ENCODE peak calls at places on chromosomes 7 and 10, in four cellular contexts. M is AG04450, T is dorsolateral prefrontal cortex, C is spleen. S is an unnamed sample.

GRCh38 chr10:58806970-58807630 is 294.4 kb downstream of the BICC1 start:
- DNase-seq in M (no peak), T (no peak), C (no peak), S (no peak)

GRCh38 chr7:48084727-48085432 is 4.2 kb upstream of the UPP1 start:
- DNase-seq in M (peak), T (no peak), C (peak), S (peak)

GRCh38 chr10:32163076-32163773 is 107.0 kb upstream of the KIF5B start:
- DNase-seq in M (no peak), T (no peak), C (no peak), S (no peak)

GRCh38 chr10:48309711-48310226 is 3.3 kb downstream of the MAPK8 start:
- DNase-seq in M (no peak), T (no peak), C (no peak), S (peak)

GRCh38 chr10:82251222-82251977 is 376.4 kb downstream of the NRG3 start:
- DNase-seq in M (no peak), T (no peak), C (no peak), S (no peak)

GRCh38 chr7:2507917-2508306 is 11.7 kb upstream of the LFNG start:
- DNase-seq in M (no peak), T (no peak), C (no peak), S (no peak)

GRCh38 chr7:113026941-113027340 is 59.7 kb downstream of the GPR85 start:
- DNase-seq in M (no peak), T (no peak), C (no peak), S (peak)

GRCh38 chr10:34526758-34527730 is 288.1 kb downstream of the PARD3 start:
- DNase-seq in M (peak), T (no peak), C (no peak), S (peak)

GRCh38 chr7:133207687-133208086 is 45.2 kb upstream of the EXOC4 start:
- DNase-seq in M (no peak), T (no peak), C (no peak), S (no peak)

GRCh38 chr10:6233725-6234277 is 31.1 kb downstream of the PFKFB3 start:
- DNase-seq in M (no peak), T (no peak), C (no peak), S (no peak)

GRCh38 chr7:138784692-138785091 is 13.1 kb upstream of the TMEM213 start:
- DNase-seq in M (no peak), T (no peak), C (no peak), S (peak)

GRCh38 chr7:82839063-82839462 is 323.6 kb downstream of the PCLO start:
- DNase-seq in M (no peak), T (no peak), C (no peak), S (no peak)

GRCh38 chr7:318476-319266 is 28.7 kb downstream of the FOXL3 start:
- DNase-seq in M (no peak), T (no peak), C (peak), S (no peak)

GRCh38 chr7:20798694-20799121 is 12.0 kb upstream of the SP8 start:
- DNase-seq in M (no peak), T (no peak), C (no peak), S (no peak)

GRCh38 chr10:16606421-16606820 is 84.7 kb upstream of the C1QL3 start:
- DNase-seq in M (no peak), T (no peak), C (no peak), S (no peak)

GRCh38 chr10:24617771-24618396 is 105.8 kb downstream of the ARHGAP21 start:
- DNase-seq in M (no peak), T (peak), C (no peak), S (peak)

GRCh38 chr10:100998991-100999741 is 442 bp upstream of the LZTS2 start:
- DNase-seq in M (no peak), T (peak), C (peak), S (peak)

GRCh38 chr10:6151087-6151977 is 51.4 kb upstream of the PFKFB3 start:
- DNase-seq in M (no peak), T (peak), C (peak), S (peak)

GRCh38 chr10:101485207-101485606 is 102.8 kb downstream of the POLL start:
- DNase-seq in M (no peak), T (no peak), C (no peak), S (no peak)

GRCh38 chr10:35643151-35643975 is 1.3 kb upstream of the FZD8 start:
- DNase-seq in M (no peak), T (peak), C (peak), S (peak)

GRCh38 chr7:135704074-135704473 is 23.9 kb downstream of the SLC13A4 start:
- DNase-seq in M (no peak), T (no peak), C (no peak), S (no peak)

GRCh38 chr7:134041477-134041876 is 85.7 kb upstream of the LRGUK start:
- DNase-seq in M (no peak), T (no peak), C (no peak), S (no peak)

GRCh38 chr7:80088705-80089104 is 45.9 kb upstream of the GNAI1 start:
- DNase-seq in M (no peak), T (no peak), C (no peak), S (no peak)

GRCh38 chr7:111363099-111363498 is 199.2 kb downstream of the IMMP2L start:
- DNase-seq in M (no peak), T (no peak), C (no peak), S (peak)

GRCh38 chr7:92281031-92281430 is 35.3 kb downstream of the ANKIB1 start:
- DNase-seq in M (no peak), T (no peak), C (no peak), S (no peak)

GRCh38 chr7:112990619-112991018 is 96.0 kb downstream of the GPR85 start:
- DNase-seq in M (no peak), T (no peak), C (no peak), S (no peak)

GRCh38 chr7:81499262-81500116 is 270.4 kb downstream of the HGF start:
- DNase-seq in M (peak), T (no peak), C (no peak), S (peak)

GRCh38 chr7:19117870-19118608 is 603 bp upstream of the TWIST1 start:
- DNase-seq in M (no peak), T (no peak), C (peak), S (no peak)
- H3K4me3 ChIP-seq in M (peak), T (peak), C (peak), S (peak)

GRCh38 chr7:42159150-42159549 is 77.9 kb downstream of the GLI3 start:
- DNase-seq in M (no peak), T (no peak), C (no peak), S (no peak)

GRCh38 chr7:42155836-42156540 is 81.0 kb downstream of the GLI3 start:
- DNase-seq in M (no peak), T (no peak), C (no peak), S (no peak)

GRCh38 chr7:42156541-42156865 is 80.5 kb downstream of the GLI3 start:
- DNase-seq in M (no peak), T (no peak), C (no peak), S (no peak)

GRCh38 chr7:42154168-42154567 is 82.8 kb downstream of the GLI3 start:
- DNase-seq in M (no peak), T (no peak), C (no peak), S (no peak)

GRCh38 chr7:42156957-42157721 is 79.9 kb downstream of the GLI3 start:
- DNase-seq in M (no peak), T (no peak), C (no peak), S (no peak)
- TF ChIP-seq CTCF in M (no peak), T (no peak), C (no peak), S (no peak)

GRCh38 chr7:11237742-11238141 is 264.1 kb downstream of the PHF14 start:
- DNase-seq in M (no peak), T (no peak), C (no peak), S (no peak)
- H3K4me3 ChIP-seq in M (no peak), T (peak), C (peak), S (no peak)

DNA sequence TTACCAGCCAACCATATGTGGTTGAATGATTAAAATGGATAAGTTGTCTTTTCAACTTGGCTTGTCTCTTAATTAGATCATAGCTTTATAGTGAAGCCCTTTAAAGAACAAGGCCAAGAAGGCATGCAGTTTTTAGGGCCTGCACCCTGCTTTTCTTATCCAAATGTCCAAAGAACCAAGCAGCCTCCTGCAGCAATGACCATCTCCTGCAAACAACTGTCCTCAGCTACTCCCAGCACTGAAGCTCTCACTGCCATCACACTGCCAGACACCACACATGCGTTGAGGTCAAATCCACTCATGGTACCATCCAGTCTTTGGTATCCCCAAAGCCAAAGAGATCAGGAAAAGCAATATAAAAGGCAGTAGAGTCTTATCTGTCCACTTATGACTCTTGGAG is 210.3 kb downstream of the ACTR3B start:
- DNase-seq in M (no peak), T (no peak), C (no peak), S (no peak)
- TF ChIP-seq CTCF in M (no peak), T (no peak), C (no peak), S (no peak)

GRCh38 chr10:125162181-125162906 is 2.0 kb upstream of the CTBP2 start:
- DNase-seq in M (no peak), T (no peak), C (no peak), S (no peak)
- H3K4me3 ChIP-seq in M (peak), T (peak), C (peak), S (peak)

GRCh38 chr7:98242342-98242741 is 9.7 kb downstream of the TECPR1 start:
- DNase-seq in M (no peak), T (no peak), C (no peak), S (no peak)

GRCh38 chr7:98240961-98241673 is 10.9 kb downstream of the TECPR1 start:
- DNase-seq in M (no peak), T (peak), C (no peak), S (peak)

GRCh38 chr7:98238976-98239375 is 13.1 kb downstream of the TECPR1 start:
- DNase-seq in M (no peak), T (no peak), C (no peak), S (no peak)

GRCh38 chr7:98242934-98243333 is 9.1 kb downstream of the TECPR1 start:
- DNase-seq in M (no peak), T (no peak), C (no peak), S (no peak)

DNA sequence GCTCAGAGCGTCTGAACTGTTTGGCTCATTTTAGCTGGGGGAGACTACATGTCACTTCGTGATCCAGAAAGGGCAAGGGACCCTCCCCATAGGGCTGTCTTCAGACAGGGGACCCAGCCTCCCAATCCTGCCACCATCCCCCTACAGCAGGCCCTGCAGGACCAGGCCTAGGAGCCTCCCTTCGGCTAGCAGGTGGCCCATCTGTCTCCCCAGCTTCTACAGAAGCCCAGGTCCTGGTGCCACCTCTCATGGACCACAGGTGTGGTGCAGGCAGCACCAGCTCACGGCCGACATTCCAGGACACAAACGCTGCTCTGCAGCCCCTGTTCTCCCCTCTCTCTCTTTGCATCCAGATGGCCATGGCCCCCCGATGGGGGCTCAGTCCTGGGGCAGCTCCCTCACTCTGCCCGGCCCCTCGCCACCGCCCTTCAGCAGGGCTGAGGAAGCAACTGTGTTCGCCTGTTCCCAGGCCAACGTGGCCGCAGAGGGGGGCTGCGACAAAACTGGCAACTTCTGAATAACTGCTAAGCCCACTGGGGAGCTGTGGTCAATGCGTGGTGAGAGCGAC is 10.3 kb downstream of the TECPR1 start:
- DNase-seq in M (no peak), T (no peak), C (no peak), S (no peak)
- TF ChIP-seq CTCF in M (no peak), T (no peak), C (no peak), S (no peak)

GRCh38 chr7:131115340-131115739 is 212.3 kb upstream of the MKLN1 start:
- DNase-seq in M (no peak), T (no peak), C (no peak), S (no peak)

GRCh38 chr7:131122394-131122793 is 205.3 kb upstream of the MKLN1 start:
- DNase-seq in M (no peak), T (no peak), C (no peak), S (no peak)

GRCh38 chr7:131119381-131119780 is 208.3 kb upstream of the MKLN1 start:
- DNase-seq in M (no peak), T (no peak), C (no peak), S (no peak)

GRCh38 chr7:131112431-131112830 is 215.2 kb upstream of the MKLN1 start:
- DNase-seq in M (no peak), T (no peak), C (no peak), S (no peak)

GRCh38 chr7:131117439-131117838 is 210.2 kb upstream of the MKLN1 start:
- DNase-seq in M (no peak), T (no peak), C (no peak), S (no peak)
- H3K4me3 ChIP-seq in M (no peak), T (no peak), C (no peak), S (no peak)

GRCh38 chr7:127474457-127474856 is 81.9 kb upstream of the ZNF800 start:
- DNase-seq in M (no peak), T (no peak), C (no peak), S (peak)

GRCh38 chr7:127476618-127477017 is 84.1 kb upstream of the ZNF800 start:
- DNase-seq in M (no peak), T (no peak), C (no peak), S (no peak)

GRCh38 chr7:127477285-127478039 is 85.0 kb upstream of the ZNF800 start:
- DNase-seq in M (no peak), T (no peak), C (no peak), S (no peak)

GRCh38 chr7:127473409-127473808 is 80.9 kb upstream of the ZNF800 start:
- DNase-seq in M (no peak), T (no peak), C (no peak), S (no peak)

DNA sequence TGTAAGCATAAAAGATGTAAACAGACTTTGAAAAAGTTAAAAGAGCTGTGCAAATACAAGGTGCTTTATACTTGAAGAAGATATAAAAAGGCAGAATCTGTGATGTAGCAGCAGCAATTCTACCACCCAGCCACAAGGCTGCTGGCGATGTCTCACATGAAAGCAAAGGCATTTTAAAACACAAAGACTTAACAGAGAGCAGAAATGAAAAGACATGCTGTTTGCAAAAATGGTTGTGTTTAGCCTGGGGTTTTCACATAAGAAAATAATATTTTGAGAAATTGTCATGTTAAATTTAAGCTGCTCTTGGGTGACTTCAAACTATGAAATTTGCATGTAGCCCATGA is 85.5 kb upstream of the ZNF800 start:
- DNase-seq in M (no peak), T (no peak), C (no peak), S (no peak)
- TF ChIP-seq CTCF in M (no peak), T (no peak), C (no peak), S (no peak)

S was measured in fibroblast of the aortic adventitia.